ENCODE peak calls at places on chromosome 19, in four cellular contexts. M is HepG2, P is WTC11, H is GM12878. I is an unnamed sample.

GRCh38 chr19:2315818-2316353 is 7.9 kb upstream of the LINGO3 start:
- DNase-seq in M (peak; percentile 55), P (peak; percentile 82), H (no peak), I (peak; percentile 69)

GRCh38 chr19:16867211-16867610 is 21.6 kb upstream of the F2RL3 start:
- DNase-seq in M (no peak), P (no peak), H (no peak), I (no peak)

GRCh38 chr19:17841810-17842662 is 5.7 kb downstream of the JAK3 start:
- DNase-seq in M (no peak), P (peak; percentile 99), H (no peak), I (peak; percentile 99)

GRCh38 chr19:48419158-48419920 is 25.9 kb downstream of the GRIN2D start:
- DNase-seq in M (no peak), P (peak; percentile 88), H (peak; percentile 57), I (peak; percentile 70)

GRCh38 chr19:40282920-40283319 is 2.2 kb downstream of the AKT2 start:
- DNase-seq in M (no peak), P (no peak), H (no peak), I (no peak)

GRCh38 chr19:48418317-48419064 is 25.0 kb downstream of the GRIN2D start:
- DNase-seq in M (no peak), P (no peak), H (no peak), I (peak; percentile 37)

GRCh38 chr19:710767-711166 is 2.0 kb downstream of the PALM start:
- DNase-seq in M (no peak), P (no peak), H (no peak), I (no peak)

GRCh38 chr19:31955061-31955460 is 390.3 kb upstream of the ZNF507 start:
- DNase-seq in M (no peak), P (no peak), H (no peak), I (no peak)

GRCh38 chr19:49677232-49677881 is at the start of gene PRMT1:
- DNase-seq in M (peak; percentile 35), P (peak; percentile 63), H (no peak), I (peak; percentile 85)

GRCh38 chr19:51792932-51793331 is 2.0 kb upstream of the FPR3 start:
- DNase-seq in M (no peak), P (no peak), H (no peak), I (no peak)

GRCh38 chr19:23101241-23101640 is 15.6 kb upstream of the ZNF730 start:
- DNase-seq in M (no peak), P (no peak), H (no peak), I (no peak)

GRCh38 chr19:39708594-39708993 is 4.3 kb downstream of the LGALS14 start:
- DNase-seq in M (no peak), P (no peak), H (no peak), I (no peak)

GRCh38 chr19:55473613-55474012 is 2.8 kb upstream of the ZNF628 start:
- DNase-seq in M (no peak), P (no peak), H (no peak), I (no peak)

GRCh38 chr19:5205388-5205787 is 135.2 kb downstream of the PTPRS start:
- DNase-seq in M (no peak), P (no peak), H (no peak), I (no peak)

GRCh38 chr19:58479303-58479702 is 3.2 kb downstream of the ZNF446 start:
- DNase-seq in M (no peak), P (no peak), H (no peak), I (no peak)

GRCh38 chr19:36916991-36917390 is 859 bp downstream of the ZNF568 start:
- DNase-seq in M (no peak), P (no peak), H (no peak), I (no peak)

GRCh38 chr19:5891938-5892771 is 11.4 kb downstream of the NDUFA11 start:
- DNase-seq in M (no peak), P (peak; percentile 53), H (no peak), I (peak; percentile 62)

GRCh38 chr19:23823952-23824389 is 65.3 kb upstream of the ZNF681 start:
- DNase-seq in M (peak; percentile 9), P (peak; percentile 50), H (peak; percentile 12), I (no peak)

GRCh38 chr19:31140717-31141116 is 208.5 kb downstream of the TSHZ3 start:
- DNase-seq in M (no peak), P (no peak), H (no peak), I (no peak)

GRCh38 chr19:913080-913748 is at the start of gene R3HDM4:
- DNase-seq in M (no peak), P (peak; percentile 64), H (no peak), I (peak; percentile 84)

GRCh38 chr19:38932425-38933179 is 1.9 kb downstream of the MRPS12 start:
- DNase-seq in M (peak; percentile 63), P (peak; percentile 44), H (no peak), I (peak; percentile 20)

GRCh38 chr19:14632286-14632685 is 42.4 kb downstream of the ADGRE3 start:
- DNase-seq in M (peak; percentile 32), P (peak; percentile 37), H (peak; percentile 40), I (peak; percentile 83)
- TF ChIP-seq CREM in M (no peak), P (no peak), H (no peak), I (no peak)

DNA sequence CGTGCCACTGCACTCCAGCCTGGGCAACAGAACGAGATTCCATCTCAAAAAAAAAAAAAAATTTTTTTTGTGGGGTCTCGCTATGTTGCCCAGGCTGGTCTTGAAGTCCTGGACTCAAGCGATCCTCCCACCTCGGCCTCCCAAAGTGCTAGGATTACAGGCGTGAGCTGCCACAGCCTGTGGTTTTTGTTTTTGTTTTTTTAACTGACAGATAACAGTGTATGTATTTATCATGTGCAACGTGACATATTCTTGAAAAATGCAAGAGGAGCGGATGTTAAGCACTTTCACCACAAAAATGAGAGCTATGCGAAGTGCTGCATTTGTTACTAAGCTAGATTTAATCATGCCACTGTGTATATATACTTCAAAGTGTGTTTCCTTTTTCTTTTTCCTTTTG is 49.0 kb downstream of the ARHGEF18 start:
- DNase-seq in M (peak; percentile 56), P (no peak), H (no peak), I (no peak)
- TF ChIP-seq CREM in M (no peak), P (no peak), H (no peak), I (no peak)

GRCh38 chr19:33621065-33621785 is 528 bp upstream of the CHST8 start:
- DNase-seq in M (no peak), P (peak; percentile 59), H (no peak), I (no peak)

GRCh38 chr19:33620611-33621010 is 1.1 kb upstream of the CHST8 start:
- DNase-seq in M (no peak), P (no peak), H (no peak), I (no peak)

GRCh38 chr19:33622809-33623511 is 1.2 kb downstream of the CHST8 start:
- DNase-seq in M (no peak), P (peak; percentile 50), H (no peak), I (no peak)

GRCh38 chr19:33621811-33622504 is at the start of gene CHST8:
- DNase-seq in M (no peak), P (peak; percentile 78), H (no peak), I (peak; percentile 76)

GRCh38 chr19:33622505-33622808 is 704 bp downstream of the CHST8 start:
- DNase-seq in M (no peak), P (peak; percentile 28), H (no peak), I (no peak)
- TF ChIP-seq CREM in M (no peak), P (no peak), H (no peak), I (no peak)

GRCh38 chr19:53867225-53868090 is at the start of gene MYADM:
- DNase-seq in M (peak; percentile 98), P (peak; percentile 100), H (peak; percentile 21), I (peak; percentile 98)
- TF ChIP-seq CREM in M (no peak), P (no peak), H (no peak), I (peak; percentile 73)

GRCh38 chr19:4077800-4078683 is 11.3 kb upstream of the ZBTB7A start:
- DNase-seq in M (no peak), P (peak; percentile 62), H (no peak), I (peak; percentile 48)
- TF ChIP-seq CREM in M (no peak), P (no peak), H (no peak), I (no peak)

GRCh38 chr19:44648536-44649370 is 5.0 kb downstream of the PVR start:
- DNase-seq in M (no peak), P (no peak), H (no peak), I (no peak)
- TF ChIP-seq CREM in M (no peak), P (no peak), H (no peak), I (no peak)

DNA sequence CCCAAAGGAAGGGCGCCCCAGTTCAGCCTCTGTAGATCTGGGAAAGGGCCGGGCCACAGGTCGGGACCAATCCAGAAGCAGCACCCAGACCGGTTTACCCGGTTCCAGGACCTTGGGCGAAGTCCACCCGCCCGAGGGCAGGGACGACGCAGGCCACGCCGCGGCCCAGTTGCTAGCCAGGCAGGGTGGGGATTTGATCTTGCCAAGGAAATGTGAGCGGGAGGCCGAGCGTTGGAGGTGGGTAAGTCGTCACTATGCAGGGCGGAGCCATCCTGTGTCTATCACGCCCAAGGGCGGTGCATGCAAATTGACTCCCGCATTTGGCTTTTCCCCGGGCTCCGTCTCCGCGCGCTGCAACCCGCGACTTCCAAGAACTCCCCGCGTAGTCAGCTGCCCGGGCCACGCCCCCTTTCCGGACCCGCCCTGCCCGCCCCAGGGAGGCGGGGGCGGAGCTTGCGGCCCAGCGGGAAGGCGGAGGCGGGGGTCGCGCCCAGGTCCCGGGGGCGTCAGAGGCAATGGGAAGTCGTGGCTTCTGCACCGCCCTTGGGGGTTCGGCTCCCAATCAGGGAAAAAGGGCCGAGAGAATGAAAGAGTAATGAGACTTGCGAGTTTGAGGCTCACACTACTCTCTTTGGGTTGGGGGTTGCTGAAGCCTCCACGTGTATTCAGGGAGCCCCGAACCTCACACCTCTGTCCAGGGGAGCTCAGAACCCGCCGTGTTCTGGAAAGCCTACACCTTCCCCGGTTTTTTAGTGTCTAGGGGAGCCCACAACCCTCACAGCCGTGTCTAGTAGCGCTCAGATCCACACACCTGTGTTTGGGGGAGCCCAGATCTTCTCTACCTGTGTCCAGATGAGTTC is 12.8 kb downstream of the IER2 start:
- DNase-seq in M (peak; percentile 98), P (peak; percentile 96), H (peak; percentile 80), I (peak; percentile 99)
- TF ChIP-seq CREM in M (no peak), P (no peak), H (peak; percentile 60), I (peak; percentile 79)

GRCh38 chr19:29737461-29738000 is 22.5 kb upstream of the C19orf12 start:
- DNase-seq in M (no peak), P (no peak), H (no peak), I (no peak)
- TF ChIP-seq CREM in M (no peak), P (no peak), H (no peak), I (no peak)

DNA sequence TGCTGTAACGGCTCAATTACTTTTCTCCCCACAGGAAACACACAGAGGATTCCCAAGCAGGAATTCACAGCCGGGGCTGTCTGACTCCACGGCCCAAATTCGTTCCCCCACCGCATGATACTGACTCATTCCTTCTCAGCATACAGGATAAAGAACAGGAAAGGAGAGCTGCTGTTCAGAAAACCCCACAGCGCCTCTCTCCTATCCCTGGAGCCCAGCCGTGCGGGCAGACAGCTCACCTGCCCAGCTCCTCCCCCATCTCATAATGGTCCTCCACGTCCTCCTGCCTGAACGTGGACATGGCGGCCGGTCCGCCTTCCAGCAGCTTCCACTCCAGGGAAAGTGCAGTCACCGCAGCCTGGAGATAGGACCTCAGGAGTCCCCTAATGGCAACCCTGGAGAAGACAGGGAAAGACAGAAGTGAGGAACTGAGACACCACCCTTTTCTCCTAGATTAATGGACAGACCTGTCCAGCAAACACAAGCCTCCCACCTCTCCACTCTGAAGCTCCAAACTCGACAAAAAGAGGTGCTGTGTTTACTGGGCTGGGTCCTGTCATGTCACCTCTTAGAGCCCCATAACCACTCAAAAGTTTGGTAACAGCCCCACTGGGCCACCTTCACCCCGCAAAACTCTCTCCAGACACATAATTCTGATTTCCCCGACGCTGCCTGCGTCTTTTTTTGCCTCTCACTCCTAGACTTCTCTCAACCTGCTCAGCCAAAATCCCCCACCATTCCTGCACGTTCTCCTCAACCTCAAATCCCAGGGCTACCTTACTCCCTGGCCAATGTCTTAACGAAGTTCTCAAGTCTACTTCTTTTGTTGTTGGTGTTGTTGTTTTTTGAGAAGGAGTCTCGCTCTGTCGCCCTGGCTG is 1.2 kb downstream of the DAPK3 start:
- DNase-seq in M (peak; percentile 54), P (peak; percentile 40), H (no peak), I (no peak)
- TF ChIP-seq CREM in M (no peak), P (no peak), H (no peak), I (no peak)

GRCh38 chr19:15471639-15472101 is 7.3 kb upstream of the RASAL3 start:
- DNase-seq in M (no peak), P (peak; percentile 56), H (no peak), I (peak; percentile 52)
- TF ChIP-seq CREM in M (no peak), P (no peak), H (no peak), I (no peak)